ENCODE peak calls at places on chromosome 10, in four cellular contexts. S, B, F and K are unnamed samples.

GRCh38 chr10:74072503-74072902 is 74.6 kb downstream of the VCL start:
- DNase-seq in F (no peak), B (no peak), S (no peak), K (no peak)

GRCh38 chr10:101323495-101323894 is 30.5 kb upstream of the BTRC start:
- DNase-seq in F (no peak), S (no peak), B (no peak), K (no peak)

GRCh38 chr10:94102436-94102835 is 108.7 kb downstream of the PLCE1 start:
- DNase-seq in S (no peak), B (no peak), F (no peak), K (no peak)

GRCh38 chr10:128877141-128877540 is 589.9 kb upstream of the MGMT start:
- DNase-seq in S (no peak), F (no peak), B (no peak), K (no peak)

GRCh38 chr10:44008270-44008916 is 359.7 kb upstream of the ZNF32 start:
- DNase-seq in S (peak), F (no peak), B (no peak), K (peak)

GRCh38 chr10:123043409-123043925 is 34.7 kb downstream of the ACADSB start:
- DNase-seq in B (peak), F (peak), S (peak), K (peak)

GRCh38 chr10:126661841-126662520 is 8.5 kb downstream of the C10orf90 start:
- DNase-seq in F (no peak), B (no peak), S (no peak), K (no peak)

GRCh38 chr10:28367419-28367818 is 64.6 kb upstream of the MPP7 start:
- DNase-seq in B (no peak), S (no peak), F (no peak), K (no peak)

GRCh38 chr10:50385610-50386009 is 134.3 kb upstream of the ASAH2 start:
- DNase-seq in S (peak), F (no peak), B (no peak), K (no peak)

GRCh38 chr10:98258683-98259454 is 9.1 kb downstream of the LOXL4 start:
- DNase-seq in B (no peak), S (no peak), F (no peak), K (no peak)

GRCh38 chr10:116654816-116655215 is 34.1 kb downstream of the PNLIPRP2 start:
- DNase-seq in S (no peak), F (no peak), B (no peak), K (no peak)

GRCh38 chr10:91672021-91672608 is 39.2 kb upstream of the PPP1R3C start:
- DNase-seq in F (no peak), S (peak), B (no peak), K (no peak)

GRCh38 chr10:116634126-116634975 is 13.6 kb downstream of the PNLIPRP2 start:
- DNase-seq in F (no peak), B (no peak), S (peak), K (no peak)

GRCh38 chr10:34286136-34286739 is 528.9 kb downstream of the PARD3 start:
- DNase-seq in F (no peak), B (no peak), S (peak), K (no peak)

GRCh38 chr10:18582803-18583202 is 68.6 kb downstream of the NSUN6 start:
- DNase-seq in S (no peak), B (no peak), F (no peak), K (no peak)

GRCh38 chr10:121753726-121754476 is 155.7 kb upstream of the FGFR2 start:
- DNase-seq in F (no peak), B (peak), S (peak), K (peak)

GRCh38 chr10:91875156-91875555 is 34.1 kb downstream of the FGFBP3 start:
- DNase-seq in B (no peak), S (no peak), F (no peak), K (no peak)

GRCh38 chr10:79066460-79067240 is 2.1 kb upstream of the ZMIZ1 start:
- DNase-seq in B (no peak), F (no peak), S (no peak), K (no peak)

GRCh38 chr10:3757638-3758490 is 27.1 kb downstream of the KLF6 start:
- DNase-seq in B (peak), F (no peak), S (peak), K (peak)

GRCh38 chr10:130481076-130481930 is 345.1 kb downstream of the GLRX3 start:
- DNase-seq in B (no peak), S (no peak), F (no peak), K (no peak)

GRCh38 chr10:122648599-122649428 is 50.8 kb downstream of the C10orf120 start:
- DNase-seq in B (peak), F (peak), S (peak), K (no peak)

GRCh38 chr10:101761226-101761625 is 14.7 kb downstream of the FGF8 start:
- DNase-seq in S (no peak), B (no peak), F (no peak), K (no peak)

GRCh38 chr10:11684717-11685645 is 57.2 kb upstream of the ECHDC3 start:
- DNase-seq in S (peak), F (peak), B (peak), K (peak)

GRCh38 chr10:78457804-78458483 is 424.3 kb downstream of the RPS24 start:
- DNase-seq in B (no peak), S (peak), F (no peak), K (no peak)

GRCh38 chr10:88934900-88935672 is 17.5 kb downstream of the ACTA2 start:
- DNase-seq in B (peak), F (peak), S (peak), K (peak)
- H3K4me3 ChIP-seq in B (no peak), F (peak), S (no peak), K (no peak)

DNA sequence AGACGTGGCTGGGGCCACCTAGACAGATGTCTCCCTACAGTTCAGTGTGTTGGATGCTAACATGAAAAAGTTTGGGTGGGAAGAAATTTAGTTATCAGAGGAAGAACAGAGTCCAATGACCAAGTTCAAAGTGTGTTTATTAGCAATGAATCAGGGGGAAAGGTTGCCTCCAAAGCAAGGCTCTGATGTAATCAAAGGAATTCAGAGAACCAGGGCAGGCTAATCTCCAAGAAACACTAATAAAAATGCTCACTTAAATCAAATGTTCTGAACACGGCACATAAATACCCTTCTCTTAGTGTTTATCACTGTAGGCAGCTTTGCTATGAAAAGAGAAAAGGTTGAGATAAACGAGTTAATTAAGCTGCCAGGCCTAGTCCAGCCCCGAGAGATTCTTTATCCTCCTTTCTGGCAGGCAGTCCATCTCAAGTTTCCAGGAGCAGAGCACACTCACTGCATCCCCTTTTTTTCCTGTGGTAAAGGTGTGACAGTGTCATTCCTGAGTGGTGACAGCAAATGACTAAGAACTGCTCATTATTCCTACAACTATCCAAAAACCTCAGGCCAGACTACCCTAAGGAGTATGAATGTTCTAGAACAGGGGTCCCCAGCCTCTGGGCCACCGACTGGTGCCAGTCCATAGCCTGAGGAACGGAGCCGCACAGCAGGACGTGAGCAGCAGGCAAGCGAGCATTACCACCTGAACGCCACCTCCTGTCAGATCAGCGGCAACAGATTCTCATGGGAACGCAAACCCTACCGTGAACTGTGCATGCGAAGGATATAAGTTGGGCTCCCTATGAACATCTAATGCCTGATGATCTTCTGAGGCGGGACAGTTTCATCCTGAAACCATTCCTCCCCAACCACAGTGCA is 66.9 kb upstream of the FHIP2A start:
- DNase-seq in S (peak), F (no peak), B (no peak), K (no peak)
- TF ChIP-seq CTCF in S (no peak), F (no peak), B (no peak), K (no peak)

GRCh38 chr10:99393036-99393435 is 37.4 kb downstream of the GOT1 start:
- DNase-seq in S (peak), F (no peak), B (no peak), K (no peak)
- H3K4me3 ChIP-seq in S (no peak), F (no peak), B (no peak), K (no peak)

GRCh38 chr10:111281516-111281915 is 204.7 kb downstream of the ADRA2A start:
- DNase-seq in B (no peak), F (no peak), S (no peak), K (no peak)
- TF ChIP-seq CTCF in B (peak), F (peak), S (no peak), K (no peak)

GRCh38 chr10:119489572-119490326 is 52.8 kb downstream of the RGS10 start:
- DNase-seq in B (peak), F (peak), S (peak), K (no peak)
- H3K4me3 ChIP-seq in B (peak), F (peak), S (no peak), K (peak)